ENCODE peak calls at places on chromosomes 11 and 22, in eight cellular contexts. One of them, this sample, is unnamed.

GRCh38 chr11:100855466-100856067 is 168.5 kb downstream of the ARHGAP42 start:
- DNase-seq in activated CD8-positive, alpha-beta memory T cell treated with anti-CD3 and anti-CD28 coated beads, Interleukin-2, amount 50 U/mL, for 48 hours: no peak
- DNase-seq in activated CD4-positive, alpha-beta T cell treated with anti-CD3 and anti-CD28 coated beads, Interleukin-2, amount 50 U/mL, for 48 hours: no peak
- DNase-seq in EH: peak; percentile 64
- DNase-seq in Peyer's patch: no peak
- DNase-seq in heart left ventricle: no peak
- DNase-seq in astrocyte: peak; percentile 53
- DNase-seq in ACHN: peak; percentile 66
- DNase-seq in this sample: peak; percentile 32

GRCh38 chr11:118241191-118242098 is 10.7 kb downstream of the MPZL3 start:
- DNase-seq in activated CD8-positive, alpha-beta memory T cell treated with anti-CD3 and anti-CD28 coated beads, Interleukin-2, amount 50 U/mL, for 48 hours: peak; percentile 78
- DNase-seq in activated CD4-positive, alpha-beta T cell treated with anti-CD3 and anti-CD28 coated beads, Interleukin-2, amount 50 U/mL, for 48 hours: peak; percentile 65
- DNase-seq in EH: no peak
- DNase-seq in Peyer's patch: peak; percentile 76
- DNase-seq in heart left ventricle: no peak
- DNase-seq in astrocyte: peak; percentile 45
- DNase-seq in ACHN: peak; percentile 24
- DNase-seq in this sample: peak; percentile 59

GRCh38 chr11:121723261-121723741 is 270.5 kb upstream of the SORL1-AS1 start:
- DNase-seq in activated CD8-positive, alpha-beta memory T cell treated with anti-CD3 and anti-CD28 coated beads, Interleukin-2, amount 50 U/mL, for 48 hours: no peak
- DNase-seq in activated CD4-positive, alpha-beta T cell treated with anti-CD3 and anti-CD28 coated beads, Interleukin-2, amount 50 U/mL, for 48 hours: no peak
- DNase-seq in EH: peak; percentile 27
- DNase-seq in Peyer's patch: no peak
- DNase-seq in heart left ventricle: peak; percentile 29
- DNase-seq in astrocyte: peak; percentile 52
- DNase-seq in ACHN: no peak
- DNase-seq in this sample: no peak

GRCh38 chr22:19997561-19998231 is 18.9 kb downstream of the ARVCF start:
- DNase-seq in activated CD8-positive, alpha-beta memory T cell treated with anti-CD3 and anti-CD28 coated beads, Interleukin-2, amount 50 U/mL, for 48 hours: no peak
- DNase-seq in activated CD4-positive, alpha-beta T cell treated with anti-CD3 and anti-CD28 coated beads, Interleukin-2, amount 50 U/mL, for 48 hours: no peak
- DNase-seq in EH: no peak
- DNase-seq in Peyer's patch: no peak
- DNase-seq in heart left ventricle: peak; percentile 10
- DNase-seq in astrocyte: no peak
- DNase-seq in ACHN: no peak
- DNase-seq in this sample: no peak

GRCh38 chr22:46936378-46936916 is 174.0 kb downstream of the TBC1D22A start:
- DNase-seq in activated CD8-positive, alpha-beta memory T cell treated with anti-CD3 and anti-CD28 coated beads, Interleukin-2, amount 50 U/mL, for 48 hours: no peak
- DNase-seq in activated CD4-positive, alpha-beta T cell treated with anti-CD3 and anti-CD28 coated beads, Interleukin-2, amount 50 U/mL, for 48 hours: no peak
- DNase-seq in EH: no peak
- DNase-seq in Peyer's patch: no peak
- DNase-seq in heart left ventricle: no peak
- DNase-seq in astrocyte: peak; percentile 46
- DNase-seq in ACHN: peak; percentile 78
- DNase-seq in this sample: peak; percentile 54

GRCh38 chr11:122170815-122171475 is 54.9 kb upstream of the BLID start:
- DNase-seq in activated CD8-positive, alpha-beta memory T cell treated with anti-CD3 and anti-CD28 coated beads, Interleukin-2, amount 50 U/mL, for 48 hours: no peak
- DNase-seq in activated CD4-positive, alpha-beta T cell treated with anti-CD3 and anti-CD28 coated beads, Interleukin-2, amount 50 U/mL, for 48 hours: peak; percentile 11
- DNase-seq in EH: peak; percentile 95
- DNase-seq in Peyer's patch: no peak
- DNase-seq in heart left ventricle: no peak
- DNase-seq in astrocyte: peak; percentile 93
- DNase-seq in ACHN: peak; percentile 47
- DNase-seq in this sample: peak; percentile 47

GRCh38 chr22:48259991-48260670 is 1497.7 kb downstream of the TBC1D22A start:
- DNase-seq in activated CD8-positive, alpha-beta memory T cell treated with anti-CD3 and anti-CD28 coated beads, Interleukin-2, amount 50 U/mL, for 48 hours: no peak
- DNase-seq in activated CD4-positive, alpha-beta T cell treated with anti-CD3 and anti-CD28 coated beads, Interleukin-2, amount 50 U/mL, for 48 hours: no peak
- DNase-seq in EH: no peak
- DNase-seq in Peyer's patch: no peak
- DNase-seq in heart left ventricle: no peak
- DNase-seq in astrocyte: no peak
- DNase-seq in ACHN: no peak
- DNase-seq in this sample: no peak

GRCh38 chr11:21414928-21415327 is 745.5 kb downstream of the NELL1 start:
- DNase-seq in activated CD8-positive, alpha-beta memory T cell treated with anti-CD3 and anti-CD28 coated beads, Interleukin-2, amount 50 U/mL, for 48 hours: no peak
- DNase-seq in activated CD4-positive, alpha-beta T cell treated with anti-CD3 and anti-CD28 coated beads, Interleukin-2, amount 50 U/mL, for 48 hours: no peak
- DNase-seq in EH: no peak
- DNase-seq in Peyer's patch: no peak
- DNase-seq in heart left ventricle: no peak
- DNase-seq in astrocyte: no peak
- DNase-seq in ACHN: no peak
- DNase-seq in this sample: no peak

GRCh38 chr11:72692498-72693237 is 18.4 kb upstream of the PDE2A start:
- DNase-seq in activated CD8-positive, alpha-beta memory T cell treated with anti-CD3 and anti-CD28 coated beads, Interleukin-2, amount 50 U/mL, for 48 hours: no peak
- DNase-seq in activated CD4-positive, alpha-beta T cell treated with anti-CD3 and anti-CD28 coated beads, Interleukin-2, amount 50 U/mL, for 48 hours: no peak
- DNase-seq in EH: no peak
- DNase-seq in Peyer's patch: no peak
- DNase-seq in heart left ventricle: no peak
- DNase-seq in astrocyte: no peak
- DNase-seq in ACHN: no peak
- DNase-seq in this sample: no peak

GRCh38 chr11:61739413-61739812 is 13.0 kb upstream of the MYRF start:
- DNase-seq in activated CD8-positive, alpha-beta memory T cell treated with anti-CD3 and anti-CD28 coated beads, Interleukin-2, amount 50 U/mL, for 48 hours: no peak
- DNase-seq in activated CD4-positive, alpha-beta T cell treated with anti-CD3 and anti-CD28 coated beads, Interleukin-2, amount 50 U/mL, for 48 hours: no peak
- DNase-seq in EH: no peak
- DNase-seq in Peyer's patch: no peak
- DNase-seq in heart left ventricle: no peak
- DNase-seq in astrocyte: no peak
- DNase-seq in ACHN: no peak
- DNase-seq in this sample: no peak

GRCh38 chr22:47247609-47248240 is 485.3 kb downstream of the TBC1D22A start:
- DNase-seq in activated CD8-positive, alpha-beta memory T cell treated with anti-CD3 and anti-CD28 coated beads, Interleukin-2, amount 50 U/mL, for 48 hours: no peak
- DNase-seq in activated CD4-positive, alpha-beta T cell treated with anti-CD3 and anti-CD28 coated beads, Interleukin-2, amount 50 U/mL, for 48 hours: no peak
- DNase-seq in EH: no peak
- DNase-seq in Peyer's patch: no peak
- DNase-seq in heart left ventricle: no peak
- DNase-seq in astrocyte: no peak
- DNase-seq in ACHN: no peak
- DNase-seq in this sample: no peak

GRCh38 chr11:30585892-30586250 is 282 bp downstream of the MPPED2 start:
- DNase-seq in activated CD8-positive, alpha-beta memory T cell treated with anti-CD3 and anti-CD28 coated beads, Interleukin-2, amount 50 U/mL, for 48 hours: no peak
- DNase-seq in activated CD4-positive, alpha-beta T cell treated with anti-CD3 and anti-CD28 coated beads, Interleukin-2, amount 50 U/mL, for 48 hours: no peak
- DNase-seq in EH: no peak
- DNase-seq in Peyer's patch: no peak
- DNase-seq in heart left ventricle: peak; percentile 62
- DNase-seq in astrocyte: no peak
- DNase-seq in ACHN: no peak
- DNase-seq in this sample: no peak

GRCh38 chr11:66543263-66544107 is 2.4 kb downstream of the ZDHHC24 start:
- DNase-seq in activated CD8-positive, alpha-beta memory T cell treated with anti-CD3 and anti-CD28 coated beads, Interleukin-2, amount 50 U/mL, for 48 hours: peak; percentile 79
- DNase-seq in activated CD4-positive, alpha-beta T cell treated with anti-CD3 and anti-CD28 coated beads, Interleukin-2, amount 50 U/mL, for 48 hours: peak; percentile 57
- DNase-seq in EH: peak; percentile 57
- DNase-seq in Peyer's patch: peak; percentile 90
- DNase-seq in heart left ventricle: peak; percentile 44
- DNase-seq in astrocyte: peak; percentile 49
- DNase-seq in ACHN: no peak
- DNase-seq in this sample: no peak

GRCh38 chr11:129061466-129062194 is 119.0 kb upstream of the TP53AIP1 start:
- DNase-seq in activated CD8-positive, alpha-beta memory T cell treated with anti-CD3 and anti-CD28 coated beads, Interleukin-2, amount 50 U/mL, for 48 hours: no peak
- DNase-seq in activated CD4-positive, alpha-beta T cell treated with anti-CD3 and anti-CD28 coated beads, Interleukin-2, amount 50 U/mL, for 48 hours: no peak
- DNase-seq in EH: peak; percentile 83
- DNase-seq in Peyer's patch: no peak
- DNase-seq in heart left ventricle: no peak
- DNase-seq in astrocyte: peak; percentile 86
- DNase-seq in ACHN: peak; percentile 62
- DNase-seq in this sample: peak; percentile 40

GRCh38 chr11:86722041-86722440 is 49.6 kb upstream of the ME3 start:
- DNase-seq in activated CD8-positive, alpha-beta memory T cell treated with anti-CD3 and anti-CD28 coated beads, Interleukin-2, amount 50 U/mL, for 48 hours: no peak
- DNase-seq in activated CD4-positive, alpha-beta T cell treated with anti-CD3 and anti-CD28 coated beads, Interleukin-2, amount 50 U/mL, for 48 hours: no peak
- DNase-seq in EH: peak; percentile 78
- DNase-seq in Peyer's patch: no peak
- DNase-seq in heart left ventricle: no peak
- DNase-seq in astrocyte: peak; percentile 68
- DNase-seq in ACHN: no peak
- DNase-seq in this sample: no peak

GRCh38 chr11:16893456-16894076 is 120.6 kb downstream of the PLEKHA7 start:
- DNase-seq in activated CD8-positive, alpha-beta memory T cell treated with anti-CD3 and anti-CD28 coated beads, Interleukin-2, amount 50 U/mL, for 48 hours: no peak
- DNase-seq in activated CD4-positive, alpha-beta T cell treated with anti-CD3 and anti-CD28 coated beads, Interleukin-2, amount 50 U/mL, for 48 hours: no peak
- DNase-seq in EH: no peak
- DNase-seq in Peyer's patch: no peak
- DNase-seq in heart left ventricle: no peak
- DNase-seq in astrocyte: no peak
- DNase-seq in ACHN: no peak
- DNase-seq in this sample: no peak

GRCh38 chr11:70603064-70603755 is 204.9 kb downstream of the CTTN start:
- DNase-seq in activated CD8-positive, alpha-beta memory T cell treated with anti-CD3 and anti-CD28 coated beads, Interleukin-2, amount 50 U/mL, for 48 hours: no peak
- DNase-seq in activated CD4-positive, alpha-beta T cell treated with anti-CD3 and anti-CD28 coated beads, Interleukin-2, amount 50 U/mL, for 48 hours: no peak
- DNase-seq in EH: no peak
- DNase-seq in Peyer's patch: no peak
- DNase-seq in heart left ventricle: no peak
- DNase-seq in astrocyte: no peak
- DNase-seq in ACHN: no peak
- DNase-seq in this sample: no peak

GRCh38 chr22:37781434-37782059 is 26.2 kb upstream of the GCAT start:
- DNase-seq in activated CD8-positive, alpha-beta memory T cell treated with anti-CD3 and anti-CD28 coated beads, Interleukin-2, amount 50 U/mL, for 48 hours: no peak
- DNase-seq in activated CD4-positive, alpha-beta T cell treated with anti-CD3 and anti-CD28 coated beads, Interleukin-2, amount 50 U/mL, for 48 hours: no peak
- DNase-seq in EH: peak; percentile 29
- DNase-seq in Peyer's patch: no peak
- DNase-seq in heart left ventricle: no peak
- DNase-seq in astrocyte: no peak
- DNase-seq in ACHN: peak; percentile 24
- DNase-seq in this sample: no peak

GRCh38 chr11:74212533-74212932 is 41.4 kb downstream of the PPME1 start:
- DNase-seq in activated CD8-positive, alpha-beta memory T cell treated with anti-CD3 and anti-CD28 coated beads, Interleukin-2, amount 50 U/mL, for 48 hours: no peak
- DNase-seq in activated CD4-positive, alpha-beta T cell treated with anti-CD3 and anti-CD28 coated beads, Interleukin-2, amount 50 U/mL, for 48 hours: no peak
- DNase-seq in EH: peak; percentile 1
- DNase-seq in Peyer's patch: no peak
- DNase-seq in heart left ventricle: no peak
- DNase-seq in astrocyte: peak; percentile 11
- DNase-seq in ACHN: no peak
- DNase-seq in this sample: no peak

GRCh38 chr11:1773131-1773510 is 9.4 kb upstream of the CTSD start:
- DNase-seq in activated CD8-positive, alpha-beta memory T cell treated with anti-CD3 and anti-CD28 coated beads, Interleukin-2, amount 50 U/mL, for 48 hours: no peak
- DNase-seq in activated CD4-positive, alpha-beta T cell treated with anti-CD3 and anti-CD28 coated beads, Interleukin-2, amount 50 U/mL, for 48 hours: no peak
- DNase-seq in EH: no peak
- DNase-seq in Peyer's patch: peak; percentile 46
- DNase-seq in heart left ventricle: no peak
- DNase-seq in astrocyte: no peak
- DNase-seq in ACHN: no peak
- DNase-seq in this sample: no peak

GRCh38 chr22:31960767-31961166 is 16.4 kb downstream of the YWHAH start:
- DNase-seq in activated CD8-positive, alpha-beta memory T cell treated with anti-CD3 and anti-CD28 coated beads, Interleukin-2, amount 50 U/mL, for 48 hours: no peak
- DNase-seq in activated CD4-positive, alpha-beta T cell treated with anti-CD3 and anti-CD28 coated beads, Interleukin-2, amount 50 U/mL, for 48 hours: no peak
- DNase-seq in EH: no peak
- DNase-seq in Peyer's patch: no peak
- DNase-seq in heart left ventricle: no peak
- DNase-seq in astrocyte: no peak
- DNase-seq in ACHN: no peak
- DNase-seq in this sample: no peak

GRCh38 chr11:43987384-43988039 is 45.1 kb downstream of the C11orf96 start:
- DNase-seq in activated CD8-positive, alpha-beta memory T cell treated with anti-CD3 and anti-CD28 coated beads, Interleukin-2, amount 50 U/mL, for 48 hours: no peak
- DNase-seq in activated CD4-positive, alpha-beta T cell treated with anti-CD3 and anti-CD28 coated beads, Interleukin-2, amount 50 U/mL, for 48 hours: no peak
- DNase-seq in EH: peak; percentile 96
- DNase-seq in Peyer's patch: peak; percentile 79
- DNase-seq in heart left ventricle: peak; percentile 97
- DNase-seq in astrocyte: peak; percentile 97
- DNase-seq in ACHN: peak; percentile 39
- DNase-seq in this sample: no peak

GRCh38 chr11:27860811-27861210 is 160.6 kb upstream of the BDNF start:
- DNase-seq in activated CD8-positive, alpha-beta memory T cell treated with anti-CD3 and anti-CD28 coated beads, Interleukin-2, amount 50 U/mL, for 48 hours: no peak
- DNase-seq in activated CD4-positive, alpha-beta T cell treated with anti-CD3 and anti-CD28 coated beads, Interleukin-2, amount 50 U/mL, for 48 hours: no peak
- DNase-seq in EH: no peak
- DNase-seq in Peyer's patch: no peak
- DNase-seq in heart left ventricle: no peak
- DNase-seq in astrocyte: no peak
- DNase-seq in ACHN: no peak
- DNase-seq in this sample: no peak

GRCh38 chr11:57081356-57081755 is 92.6 kb downstream of the OR5AK2 start:
- DNase-seq in activated CD8-positive, alpha-beta memory T cell treated with anti-CD3 and anti-CD28 coated beads, Interleukin-2, amount 50 U/mL, for 48 hours: no peak
- DNase-seq in activated CD4-positive, alpha-beta T cell treated with anti-CD3 and anti-CD28 coated beads, Interleukin-2, amount 50 U/mL, for 48 hours: no peak
- DNase-seq in EH: no peak
- DNase-seq in Peyer's patch: no peak
- DNase-seq in heart left ventricle: no peak
- DNase-seq in astrocyte: no peak
- DNase-seq in ACHN: no peak
- DNase-seq in this sample: no peak

GRCh38 chr11:11016123-11016522 is 158.3 kb upstream of the ZBED5 start:
- DNase-seq in activated CD8-positive, alpha-beta memory T cell treated with anti-CD3 and anti-CD28 coated beads, Interleukin-2, amount 50 U/mL, for 48 hours: no peak
- DNase-seq in activated CD4-positive, alpha-beta T cell treated with anti-CD3 and anti-CD28 coated beads, Interleukin-2, amount 50 U/mL, for 48 hours: no peak
- DNase-seq in EH: no peak
- DNase-seq in Peyer's patch: no peak
- DNase-seq in heart left ventricle: no peak
- DNase-seq in astrocyte: no peak
- DNase-seq in ACHN: no peak
- DNase-seq in this sample: no peak

GRCh38 chr11:117814204-117814765 is 10.3 kb downstream of the FXYD2 start:
- DNase-seq in activated CD8-positive, alpha-beta memory T cell treated with anti-CD3 and anti-CD28 coated beads, Interleukin-2, amount 50 U/mL, for 48 hours: no peak
- DNase-seq in activated CD4-positive, alpha-beta T cell treated with anti-CD3 and anti-CD28 coated beads, Interleukin-2, amount 50 U/mL, for 48 hours: no peak
- DNase-seq in EH: no peak
- DNase-seq in Peyer's patch: no peak
- DNase-seq in heart left ventricle: no peak
- DNase-seq in astrocyte: no peak
- DNase-seq in ACHN: no peak
- DNase-seq in this sample: peak; percentile 92

GRCh38 chr11:96215094-96215782 is 127.8 kb downstream of the MAML2 start:
- DNase-seq in activated CD8-positive, alpha-beta memory T cell treated with anti-CD3 and anti-CD28 coated beads, Interleukin-2, amount 50 U/mL, for 48 hours: no peak
- DNase-seq in activated CD4-positive, alpha-beta T cell treated with anti-CD3 and anti-CD28 coated beads, Interleukin-2, amount 50 U/mL, for 48 hours: no peak
- DNase-seq in EH: peak; percentile 83
- DNase-seq in Peyer's patch: peak; percentile 89
- DNase-seq in heart left ventricle: no peak
- DNase-seq in astrocyte: peak; percentile 66
- DNase-seq in ACHN: peak; percentile 30
- DNase-seq in this sample: no peak